ENCODE peak calls at places on chromosome 7, in ten cellular contexts. H, E, B, U, C, L, K, O, G and Q are unnamed samples.

GRCh38 chr7:111475419-111475748 is 86.9 kb downstream of the IMMP2L start:
- DNase-seq in G (no peak), O (no peak), C (no peak), H (no peak), K (no peak), E (no peak), U (no peak), B (no peak), L (no peak), Q (no peak)

GRCh38 chr7:148700693-148701092 is 2.0 kb downstream of the CUL1 start:
- DNase-seq in B (no peak), E (peak; percentile 58), H (no peak), L (peak; percentile 59), U (no peak), C (peak; percentile 20), G (no peak), O (no peak), K (peak; percentile 82), Q (no peak)

GRCh38 chr7:84913731-84914130 is 273.1 kb downstream of the SEMA3D start:
- DNase-seq in K (no peak), C (no peak), B (no peak), U (no peak), O (no peak), E (no peak), G (no peak), L (peak; percentile 70), H (no peak), Q (no peak)

GRCh38 chr7:89714131-89714530 is 440.1 kb upstream of the STEAP1 start:
- DNase-seq in C (no peak), U (no peak), K (no peak), L (no peak), G (no peak), E (no peak), B (no peak), H (no peak), O (no peak), Q (no peak)

GRCh38 chr7:128084896-128085608 is 53.8 kb upstream of the LRRC4 start:
- DNase-seq in C (no peak), H (no peak), K (no peak), E (no peak), L (peak; percentile 25), O (no peak), G (no peak), B (no peak), U (no peak), Q (peak; percentile 78)

GRCh38 chr7:133039614-133040013 is 42.3 kb downstream of the CHCHD3 start:
- DNase-seq in E (no peak), G (no peak), K (no peak), U (no peak), B (no peak), C (no peak), H (no peak), O (no peak), L (no peak), Q (no peak)

GRCh38 chr7:17301491-17302101 is 3.1 kb downstream of the AHR start:
- DNase-seq in B (peak; percentile 13), U (no peak), L (peak; percentile 80), G (no peak), O (peak; percentile 43), C (peak; percentile 64), E (peak; percentile 30), K (peak; percentile 72), H (no peak), Q (no peak)

GRCh38 chr7:106070201-106070551 is 41.9 kb downstream of the SYPL1 start:
- DNase-seq in B (peak; percentile 57), H (no peak), K (no peak), O (no peak), C (no peak), U (no peak), G (no peak), E (no peak), L (no peak), Q (no peak)

GRCh38 chr7:108114117-108114841 is 15.9 kb downstream of the LAMB4 start:
- DNase-seq in C (no peak), K (peak; percentile 48), E (no peak), L (peak; percentile 16), G (peak; percentile 35), O (no peak), U (no peak), H (no peak), B (peak; percentile 34), Q (no peak)

GRCh38 chr7:139776486-139777303 is 1.1 kb downstream of the HIPK2 start:
- DNase-seq in H (no peak), L (peak; percentile 56), B (peak; percentile 50), K (peak; percentile 41), O (no peak), E (peak; percentile 28), C (no peak), G (peak; percentile 51), U (no peak), Q (no peak)

GRCh38 chr7:90708841-90709317 is 112.8 kb downstream of the CDK14 start:
- DNase-seq in E (no peak), U (no peak), K (peak; percentile 18), G (peak; percentile 7), H (no peak), O (no peak), L (peak; percentile 51), C (peak; percentile 52), B (no peak), Q (no peak)

GRCh38 chr7:155981703-155982102 is 169.4 kb upstream of the SHH start:
- DNase-seq in K (no peak), O (no peak), U (no peak), G (no peak), C (no peak), B (no peak), H (no peak), L (no peak), E (no peak), Q (no peak)

GRCh38 chr7:135773451-135773850 is 24.8 kb upstream of the FAM180A start:
- DNase-seq in B (peak; percentile 91), E (no peak), G (peak; percentile 26), L (no peak), C (no peak), U (no peak), K (no peak), H (no peak), O (no peak), Q (peak; percentile 99)

GRCh38 chr7:94274828-94275227 is 119.9 kb upstream of the COL1A2 start:
- DNase-seq in E (no peak), K (peak; percentile 65), B (no peak), C (no peak), H (no peak), G (no peak), L (no peak), O (no peak), U (no peak), Q (no peak)

GRCh38 chr7:106772655-106773108 is 92.4 kb upstream of the PIK3CG start:
- DNase-seq in B (no peak), H (no peak), G (no peak), C (no peak), K (no peak), L (peak; percentile 84), U (no peak), O (no peak), E (no peak), Q (no peak)

GRCh38 chr7:12802070-12802469 is 114.6 kb downstream of the ARL4A start:
- DNase-seq in L (no peak), C (no peak), U (no peak), H (no peak), O (no peak), B (no peak), K (no peak), G (no peak), E (no peak), Q (no peak)

GRCh38 chr7:124263232-124263827 is 230.5 kb upstream of the TMEM229A start:
- DNase-seq in E (no peak), H (no peak), G (peak; percentile 3), O (no peak), C (no peak), L (no peak), K (peak; percentile 22), U (no peak), B (no peak), Q (no peak)

GRCh38 chr7:99631311-99632109 is 14.8 kb downstream of the ZSCAN25 start:
- DNase-seq in U (peak; percentile 60), B (no peak), C (peak; percentile 8), G (peak; percentile 85), K (peak; percentile 87), H (no peak), E (peak; percentile 39), L (peak; percentile 16), O (no peak), Q (no peak)

GRCh38 chr7:15424468-15424867 is 137.3 kb downstream of the AGMO start:
- DNase-seq in G (no peak), O (no peak), H (no peak), E (no peak), L (peak; percentile 73), B (no peak), K (no peak), U (no peak), C (no peak), Q (no peak)

GRCh38 chr7:36155811-36156361 is 2.8 kb downstream of the EEPD1 start:
- DNase-seq in E (no peak), L (no peak), H (no peak), O (no peak), K (no peak), C (peak; percentile 54), U (no peak), B (no peak), G (peak; percentile 43), Q (no peak)

GRCh38 chr7:41637051-41637450 is 65.8 kb downstream of the INHBA start:
- DNase-seq in E (no peak), L (peak; percentile 74), G (no peak), B (no peak), U (no peak), K (no peak), C (no peak), O (no peak), H (no peak), Q (no peak)